ENCODE peak calls at places on chromosome 4, in four cellular contexts. S is stomach, A is K562, J is transverse colon. H is an unnamed sample.

GRCh38 chr4:184536070-184536880 is 61.9 kb upstream of the IRF2 start:
- DNase-seq in A (no peak), S (no peak), J (peak; percentile 29), H (no peak)

GRCh38 chr4:108881190-108881589 is 118.3 kb upstream of the ETNPPL start:
- DNase-seq in A (no peak), S (no peak), J (no peak), H (no peak)

GRCh38 chr4:81722229-81722900 is 250.7 kb upstream of the RASGEF1B start:
- DNase-seq in S (peak; percentile 67), A (no peak), J (peak; percentile 14), H (no peak)

GRCh38 chr4:11585506-11585905 is 156.8 kb upstream of the HS3ST1 start:
- DNase-seq in J (peak; percentile 27), A (no peak), S (peak; percentile 27), H (no peak)

GRCh38 chr4:24471623-24472510 is 112.5 kb downstream of the DHX15 start:
- DNase-seq in S (no peak), A (no peak), J (peak; percentile 10), H (no peak)

GRCh38 chr4:24991015-24991414 is 39.7 kb downstream of the LGI2 start:
- DNase-seq in J (no peak), S (no peak), A (no peak), H (no peak)

GRCh38 chr4:157791236-157791635 is 381.6 kb downstream of the GASK1B start:
- DNase-seq in A (no peak), J (no peak), S (no peak), H (no peak)

GRCh38 chr4:2882341-2882740 is 38.7 kb downstream of the ADD1 start:
- DNase-seq in S (no peak), A (no peak), J (no peak), H (no peak)

GRCh38 chr4:81565137-81565870 is 93.6 kb upstream of the RASGEF1B start:
- DNase-seq in A (no peak), S (peak; percentile 81), J (peak; percentile 82), H (no peak)

GRCh38 chr4:109887071-109887470 is 25.6 kb upstream of the EGF start:
- DNase-seq in A (no peak), S (no peak), J (no peak), H (no peak)

GRCh38 chr4:104969394-104970066 is 177.1 kb upstream of the TET2 start:
- DNase-seq in A (no peak), S (no peak), J (no peak), H (peak; percentile 10)

GRCh38 chr4:84232311-84233095 is 266.6 kb downstream of the NKX6-1 start:
- DNase-seq in J (no peak), A (no peak), S (no peak), H (no peak)

GRCh38 chr4:7703669-7704068 is 236.0 kb downstream of the AFAP1 start:
- DNase-seq in J (no peak), A (peak; percentile 37), S (no peak), H (no peak)

GRCh38 chr4:22385615-22386014 is 130.3 kb downstream of the ADGRA3 start:
- DNase-seq in A (no peak), J (no peak), S (no peak), H (no peak)

GRCh38 chr4:3461515-3462291 is 1.4 kb upstream of the DOK7 start:
- DNase-seq in J (peak; percentile 62), A (no peak), S (peak; percentile 96), H (no peak)

GRCh38 chr4:168755643-168756482 is 254.2 kb downstream of the CBR4 start:
- DNase-seq in A (no peak), S (no peak), J (no peak), H (no peak)

GRCh38 chr4:931194-931959 is 739 bp downstream of the GAK start:
- DNase-seq in J (peak; percentile 36), S (no peak), A (no peak), H (peak; percentile 26)

GRCh38 chr4:178781779-178782178 is 1339.5 kb upstream of the AGA start:
- DNase-seq in S (no peak), A (no peak), J (no peak), H (no peak)

GRCh38 chr4:123892997-123893745 is 496.6 kb downstream of the SPRY1 start:
- DNase-seq in A (no peak), J (no peak), S (no peak), H (no peak)

GRCh38 chr4:123891901-123892300 is 495.3 kb downstream of the SPRY1 start:
- DNase-seq in S (no peak), J (no peak), A (no peak), H (no peak)

GRCh38 chr4:123890889-123891288 is 494.3 kb downstream of the SPRY1 start:
- DNase-seq in J (no peak), A (no peak), S (no peak), H (no peak)

GRCh38 chr4:123892368-123892961 is 495.9 kb downstream of the SPRY1 start:
- DNase-seq in S (no peak), J (no peak), A (no peak), H (no peak)

GRCh38 chr4:123893746-123894095 is 497.1 kb downstream of the SPRY1 start:
- DNase-seq in S (no peak), J (no peak), A (no peak), H (no peak)
- TF ChIP-seq POLR2AphosphoS5 in S (no peak), J (no peak), A (no peak), H (no peak)

GRCh38 chr4:52659722-52660261 is 691 bp upstream of the USP46 start:
- DNase-seq in J (peak; percentile 68), A (peak; percentile 48), S (peak; percentile 71), H (peak; percentile 5)
- TF ChIP-seq CTCF in J (no peak), A (no peak), S (no peak), H (no peak)

GRCh38 chr4:173521474-173522159 is 8.4 kb downstream of the HAND2 start:
- DNase-seq in J (no peak), S (no peak), A (no peak), H (no peak)

GRCh38 chr4:173522160-173522873 is 7.7 kb downstream of the HAND2 start:
- DNase-seq in J (peak; percentile 71), A (peak; percentile 45), S (peak; percentile 55), H (peak; percentile 20)

GRCh38 chr4:173520921-173521473 is 9.0 kb downstream of the HAND2 start:
- DNase-seq in A (no peak), J (no peak), S (no peak), H (no peak)

GRCh38 chr4:173524218-173525117 is 5.6 kb downstream of the HAND2 start:
- DNase-seq in A (no peak), S (no peak), J (no peak), H (no peak)

DNA sequence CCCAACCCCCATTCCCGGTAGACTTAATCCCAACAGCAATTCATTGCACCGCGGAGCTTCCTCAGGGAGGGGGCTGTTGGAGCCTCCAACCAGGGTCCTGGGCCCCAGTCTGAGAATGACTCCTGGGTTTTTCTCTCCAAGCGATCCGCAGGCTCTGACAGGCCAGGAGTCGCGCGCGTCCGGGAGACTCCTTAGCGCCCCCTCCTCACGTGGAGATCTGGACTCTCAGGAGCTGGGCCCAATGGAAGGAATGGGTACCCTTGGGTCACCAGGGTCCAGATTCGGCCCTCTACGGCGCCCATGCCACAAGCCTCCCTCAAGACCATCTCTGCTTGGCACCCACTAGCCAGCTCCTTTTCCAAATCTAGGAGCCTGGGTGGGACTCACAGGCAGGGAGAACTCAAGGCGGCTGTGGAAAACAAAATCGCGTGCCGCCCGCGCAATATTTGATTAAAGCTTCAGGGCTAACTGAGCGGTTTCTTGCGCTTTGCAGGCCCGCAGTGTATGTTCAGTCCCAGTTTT is 7.1 kb downstream of the HAND2 start:
- DNase-seq in J (no peak), A (no peak), S (no peak), H (no peak)
- TF ChIP-seq POLR2AphosphoS5 in J (no peak), A (no peak), S (no peak), H (no peak)

DNA sequence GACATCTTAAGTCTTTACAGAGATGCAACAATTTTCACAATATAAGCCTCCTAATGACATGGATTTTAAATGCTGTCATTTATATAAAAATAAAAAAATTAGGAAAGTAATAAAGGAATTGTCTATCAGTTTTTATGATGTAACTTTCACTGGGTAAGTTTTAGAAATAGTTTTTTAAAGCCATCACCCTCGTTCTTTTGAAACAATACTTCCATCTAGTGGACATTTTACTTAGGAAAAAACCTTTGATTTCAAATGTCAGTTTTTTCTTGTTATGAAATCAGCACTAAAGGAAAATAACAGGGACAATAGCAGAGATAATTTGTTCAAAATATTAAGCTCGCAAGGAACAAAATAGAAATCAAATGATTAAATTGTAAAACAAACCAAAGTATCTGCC is 24.3 kb upstream of the NDNF start:
- DNase-seq in J (no peak), A (no peak), S (no peak), H (no peak)
- TF ChIP-seq CTCF in J (peak; percentile 58), A (no peak), S (peak; percentile 12), H (peak; percentile 34)

GRCh38 chr4:38102942-38103604 is 142.9 kb downstream of the PTTG2 start:
- DNase-seq in S (no peak), J (no peak), A (no peak), H (no peak)
- TF ChIP-seq POLR2AphosphoS5 in S (no peak), J (no peak), A (no peak), H (no peak)

H was measured in HL-60.